ENCODE peak calls at places on chromosome 5, in ten cellular contexts. One of them, this sample, is unnamed.

GRCh38 chr5:115415143-115415491 is 118.7 kb upstream of the CCDC112 start:
- DNase-seq in RWPE2: no peak
- DNase-seq in AG04450: no peak
- DNase-seq in coronary artery: no peak
- DNase-seq in thyroid gland: peak
- DNase-seq in heart right ventricle: no peak
- DNase-seq in cardiac muscle cell: peak
- DNase-seq in lower lobe of right lung: peak
- DNase-seq in right lobe of liver: no peak
- DNase-seq in colonic mucosa: peak
- DNase-seq in this sample: peak

GRCh38 chr5:75611324-75612210 is at the start of gene ANKDD1B:
- DNase-seq in RWPE2: peak
- DNase-seq in AG04450: no peak
- DNase-seq in coronary artery: no peak
- DNase-seq in thyroid gland: peak
- DNase-seq in heart right ventricle: peak
- DNase-seq in cardiac muscle cell: peak
- DNase-seq in lower lobe of right lung: peak
- DNase-seq in right lobe of liver: peak
- DNase-seq in colonic mucosa: peak
- DNase-seq in this sample: peak

GRCh38 chr5:2905741-2906140 is 154.3 kb upstream of the IRX2 start:
- DNase-seq in RWPE2: no peak
- DNase-seq in AG04450: no peak
- DNase-seq in coronary artery: peak
- DNase-seq in thyroid gland: no peak
- DNase-seq in heart right ventricle: no peak
- DNase-seq in cardiac muscle cell: no peak
- DNase-seq in lower lobe of right lung: no peak
- DNase-seq in right lobe of liver: no peak
- DNase-seq in colonic mucosa: no peak
- DNase-seq in this sample: no peak

GRCh38 chr5:151890299-151890698 is 34.4 kb downstream of the GLRA1 start:
- DNase-seq in RWPE2: no peak
- DNase-seq in AG04450: no peak
- DNase-seq in coronary artery: no peak
- DNase-seq in thyroid gland: no peak
- DNase-seq in heart right ventricle: no peak
- DNase-seq in cardiac muscle cell: peak
- DNase-seq in lower lobe of right lung: no peak
- DNase-seq in right lobe of liver: no peak
- DNase-seq in colonic mucosa: no peak
- DNase-seq in this sample: no peak

GRCh38 chr5:148418511-148418910 is 34.8 kb downstream of the FBXO38 start:
- DNase-seq in RWPE2: no peak
- DNase-seq in AG04450: no peak
- DNase-seq in coronary artery: no peak
- DNase-seq in thyroid gland: no peak
- DNase-seq in heart right ventricle: no peak
- DNase-seq in cardiac muscle cell: no peak
- DNase-seq in lower lobe of right lung: no peak
- DNase-seq in right lobe of liver: no peak
- DNase-seq in colonic mucosa: no peak
- DNase-seq in this sample: no peak

GRCh38 chr5:92687793-92688467 is 893.1 kb downstream of the NR2F1-AS1 start:
- DNase-seq in RWPE2: no peak
- DNase-seq in AG04450: peak
- DNase-seq in coronary artery: no peak
- DNase-seq in thyroid gland: no peak
- DNase-seq in heart right ventricle: no peak
- DNase-seq in cardiac muscle cell: peak
- DNase-seq in lower lobe of right lung: no peak
- DNase-seq in right lobe of liver: no peak
- DNase-seq in colonic mucosa: no peak
- DNase-seq in this sample: peak

GRCh38 chr5:68911840-68912690 is 181.7 kb upstream of the SLC30A5 start:
- DNase-seq in RWPE2: no peak
- DNase-seq in AG04450: peak
- DNase-seq in coronary artery: no peak
- DNase-seq in thyroid gland: no peak
- DNase-seq in heart right ventricle: peak
- DNase-seq in cardiac muscle cell: peak
- DNase-seq in lower lobe of right lung: no peak
- DNase-seq in right lobe of liver: no peak
- DNase-seq in colonic mucosa: no peak
- DNase-seq in this sample: peak

GRCh38 chr5:16480821-16481538 is 15.4 kb upstream of the ZNF622 start:
- DNase-seq in RWPE2: no peak
- DNase-seq in AG04450: no peak
- DNase-seq in coronary artery: no peak
- DNase-seq in thyroid gland: no peak
- DNase-seq in heart right ventricle: no peak
- DNase-seq in cardiac muscle cell: no peak
- DNase-seq in lower lobe of right lung: no peak
- DNase-seq in right lobe of liver: no peak
- DNase-seq in colonic mucosa: no peak
- DNase-seq in this sample: peak

GRCh38 chr5:120734033-120734432 is 269.9 kb downstream of the PRR16 start:
- DNase-seq in RWPE2: no peak
- DNase-seq in AG04450: no peak
- DNase-seq in coronary artery: no peak
- DNase-seq in thyroid gland: no peak
- DNase-seq in heart right ventricle: peak
- DNase-seq in cardiac muscle cell: no peak
- DNase-seq in lower lobe of right lung: peak
- DNase-seq in right lobe of liver: no peak
- DNase-seq in colonic mucosa: no peak
- DNase-seq in this sample: no peak

GRCh38 chr5:135950611-135951010 is 4.2 kb downstream of the LECT2 start:
- DNase-seq in RWPE2: no peak
- DNase-seq in AG04450: peak
- DNase-seq in coronary artery: no peak
- DNase-seq in thyroid gland: no peak
- DNase-seq in heart right ventricle: no peak
- DNase-seq in cardiac muscle cell: no peak
- DNase-seq in lower lobe of right lung: no peak
- DNase-seq in right lobe of liver: no peak
- DNase-seq in colonic mucosa: no peak
- DNase-seq in this sample: no peak

GRCh38 chr5:53206562-53206961 is 97.0 kb upstream of the MOCS2 start:
- DNase-seq in RWPE2: no peak
- DNase-seq in AG04450: no peak
- DNase-seq in coronary artery: no peak
- DNase-seq in thyroid gland: no peak
- DNase-seq in heart right ventricle: no peak
- DNase-seq in cardiac muscle cell: no peak
- DNase-seq in lower lobe of right lung: no peak
- DNase-seq in right lobe of liver: no peak
- DNase-seq in colonic mucosa: no peak
- DNase-seq in this sample: no peak

GRCh38 chr5:38825494-38825893 is 20.3 kb upstream of the OSMR start:
- DNase-seq in RWPE2: no peak
- DNase-seq in AG04450: no peak
- DNase-seq in coronary artery: no peak
- DNase-seq in thyroid gland: no peak
- DNase-seq in heart right ventricle: no peak
- DNase-seq in cardiac muscle cell: no peak
- DNase-seq in lower lobe of right lung: no peak
- DNase-seq in right lobe of liver: no peak
- DNase-seq in colonic mucosa: no peak
- DNase-seq in this sample: peak

GRCh38 chr5:132883261-132883834 is 9.9 kb downstream of the LEAP2 start:
- DNase-seq in RWPE2: no peak
- DNase-seq in AG04450: peak
- DNase-seq in coronary artery: no peak
- DNase-seq in thyroid gland: peak
- DNase-seq in heart right ventricle: no peak
- DNase-seq in cardiac muscle cell: peak
- DNase-seq in lower lobe of right lung: no peak
- DNase-seq in right lobe of liver: no peak
- DNase-seq in colonic mucosa: peak
- DNase-seq in this sample: peak

GRCh38 chr5:159331099-159331973 is 1.0 kb upstream of the IL12B start:
- DNase-seq in RWPE2: no peak
- DNase-seq in AG04450: no peak
- DNase-seq in coronary artery: no peak
- DNase-seq in thyroid gland: peak
- DNase-seq in heart right ventricle: peak
- DNase-seq in cardiac muscle cell: peak
- DNase-seq in lower lobe of right lung: peak
- DNase-seq in right lobe of liver: peak
- DNase-seq in colonic mucosa: peak
- DNase-seq in this sample: peak

GRCh38 chr5:146640285-146640896 is 124.4 kb upstream of the GPR151 start:
- DNase-seq in RWPE2: no peak
- DNase-seq in AG04450: no peak
- DNase-seq in coronary artery: no peak
- DNase-seq in thyroid gland: no peak
- DNase-seq in heart right ventricle: no peak
- DNase-seq in cardiac muscle cell: no peak
- DNase-seq in lower lobe of right lung: no peak
- DNase-seq in right lobe of liver: no peak
- DNase-seq in colonic mucosa: peak
- DNase-seq in this sample: no peak

GRCh38 chr5:16934123-16934522 is 2.0 kb downstream of the MYO10 start:
- DNase-seq in RWPE2: no peak
- DNase-seq in AG04450: peak
- DNase-seq in coronary artery: no peak
- DNase-seq in thyroid gland: peak
- DNase-seq in heart right ventricle: peak
- DNase-seq in cardiac muscle cell: peak
- DNase-seq in lower lobe of right lung: peak
- DNase-seq in right lobe of liver: no peak
- DNase-seq in colonic mucosa: peak
- DNase-seq in this sample: peak

GRCh38 chr5:29051509-29051908 is 2013.1 kb upstream of the CDH9 start:
- DNase-seq in RWPE2: no peak
- DNase-seq in AG04450: no peak
- DNase-seq in coronary artery: no peak
- DNase-seq in thyroid gland: no peak
- DNase-seq in heart right ventricle: no peak
- DNase-seq in cardiac muscle cell: no peak
- DNase-seq in lower lobe of right lung: no peak
- DNase-seq in right lobe of liver: no peak
- DNase-seq in colonic mucosa: no peak
- DNase-seq in this sample: no peak

GRCh38 chr5:160173-160510 is 31.2 kb upstream of the LRRC14B start:
- DNase-seq in RWPE2: no peak
- DNase-seq in AG04450: peak
- DNase-seq in coronary artery: peak
- DNase-seq in thyroid gland: no peak
- DNase-seq in heart right ventricle: no peak
- DNase-seq in cardiac muscle cell: no peak
- DNase-seq in lower lobe of right lung: no peak
- DNase-seq in right lobe of liver: no peak
- DNase-seq in colonic mucosa: no peak
- DNase-seq in this sample: no peak
- H3K27ac ChIP-seq in RWPE2: no peak
- H3K27ac ChIP-seq in AG04450: peak
- H3K27ac ChIP-seq in coronary artery: no peak
- H3K27ac ChIP-seq in thyroid gland: no peak
- H3K27ac ChIP-seq in heart right ventricle: no peak
- H3K27ac ChIP-seq in cardiac muscle cell: no peak
- H3K27ac ChIP-seq in lower lobe of right lung: no peak
- H3K27ac ChIP-seq in right lobe of liver: no peak
- H3K27ac ChIP-seq in colonic mucosa: no peak
- H3K27ac ChIP-seq in this sample: no peak

GRCh38 chr5:169197343-169197742 is 103.6 kb downstream of the SLIT3 start:
- DNase-seq in RWPE2: no peak
- DNase-seq in AG04450: no peak
- DNase-seq in coronary artery: no peak
- DNase-seq in thyroid gland: peak
- DNase-seq in heart right ventricle: no peak
- DNase-seq in cardiac muscle cell: no peak
- DNase-seq in lower lobe of right lung: no peak
- DNase-seq in right lobe of liver: no peak
- DNase-seq in colonic mucosa: no peak
- DNase-seq in this sample: peak
- TF ChIP-seq CTCF in RWPE2: peak
- TF ChIP-seq CTCF in AG04450: no peak
- TF ChIP-seq CTCF in coronary artery: no peak
- TF ChIP-seq CTCF in thyroid gland: no peak
- TF ChIP-seq CTCF in heart right ventricle: peak
- TF ChIP-seq CTCF in cardiac muscle cell: peak
- TF ChIP-seq CTCF in lower lobe of right lung: peak
- TF ChIP-seq CTCF in right lobe of liver: no peak
- TF ChIP-seq CTCF in colonic mucosa: no peak
- TF ChIP-seq CTCF in this sample: no peak

DNA sequence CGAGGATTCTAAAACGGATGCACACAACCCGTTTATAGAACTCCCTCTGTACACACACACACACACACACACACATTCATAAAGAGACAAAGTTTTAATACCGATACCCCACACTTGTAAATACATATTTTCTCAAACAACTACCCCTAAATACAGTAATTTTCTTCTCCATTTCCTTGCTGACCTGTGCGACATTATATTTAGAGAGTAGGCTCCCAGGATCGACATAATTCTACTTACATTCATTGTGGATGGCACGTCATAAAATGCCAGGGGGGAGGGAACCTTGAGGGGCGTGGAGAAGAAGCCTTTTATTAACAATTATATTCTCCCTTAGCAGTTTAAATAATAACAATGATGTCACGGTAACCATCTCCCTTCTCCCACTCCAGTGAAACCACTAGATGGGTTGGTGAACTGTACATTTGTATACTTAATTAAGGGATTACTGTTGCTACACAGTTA is 196.9 kb downstream of the MEF2C start:
- DNase-seq in RWPE2: no peak
- DNase-seq in AG04450: no peak
- DNase-seq in coronary artery: no peak
- DNase-seq in thyroid gland: no peak
- DNase-seq in heart right ventricle: no peak
- DNase-seq in cardiac muscle cell: no peak
- DNase-seq in lower lobe of right lung: no peak
- DNase-seq in right lobe of liver: no peak
- DNase-seq in colonic mucosa: no peak
- DNase-seq in this sample: no peak
- H3K27ac ChIP-seq in RWPE2: no peak
- H3K27ac ChIP-seq in AG04450: no peak
- H3K27ac ChIP-seq in coronary artery: no peak
- H3K27ac ChIP-seq in thyroid gland: no peak
- H3K27ac ChIP-seq in heart right ventricle: no peak
- H3K27ac ChIP-seq in cardiac muscle cell: no peak
- H3K27ac ChIP-seq in lower lobe of right lung: no peak
- H3K27ac ChIP-seq in right lobe of liver: no peak
- H3K27ac ChIP-seq in colonic mucosa: no peak
- H3K27ac ChIP-seq in this sample: no peak

DNA sequence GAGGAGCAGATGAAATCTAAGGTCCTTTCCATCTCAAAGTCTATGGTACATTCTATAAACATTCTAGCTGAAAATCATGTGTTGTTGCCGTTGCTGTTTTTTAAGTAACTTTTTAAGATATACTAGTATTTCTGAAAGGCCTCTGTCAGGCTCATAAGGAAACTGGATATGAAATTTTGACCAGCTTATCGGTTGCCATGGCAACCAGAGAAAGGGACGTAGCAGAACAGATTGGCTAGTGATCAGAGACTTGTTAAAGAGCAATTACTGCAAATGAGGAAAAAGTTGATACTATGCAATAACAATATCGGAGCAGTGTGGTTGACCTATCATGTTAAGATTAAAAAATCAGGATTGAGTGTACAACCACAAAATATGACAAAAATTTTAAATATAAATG is 57.0 kb upstream of the RNF180 start:
- DNase-seq in RWPE2: no peak
- DNase-seq in AG04450: no peak
- DNase-seq in coronary artery: no peak
- DNase-seq in thyroid gland: no peak
- DNase-seq in heart right ventricle: no peak
- DNase-seq in cardiac muscle cell: no peak
- DNase-seq in lower lobe of right lung: no peak
- DNase-seq in right lobe of liver: no peak
- DNase-seq in colonic mucosa: no peak
- DNase-seq in this sample: no peak
- TF ChIP-seq CTCF in RWPE2: no peak
- TF ChIP-seq CTCF in AG04450: no peak
- TF ChIP-seq CTCF in coronary artery: no peak
- TF ChIP-seq CTCF in thyroid gland: no peak
- TF ChIP-seq CTCF in heart right ventricle: no peak
- TF ChIP-seq CTCF in cardiac muscle cell: no peak
- TF ChIP-seq CTCF in lower lobe of right lung: no peak
- TF ChIP-seq CTCF in right lobe of liver: no peak
- TF ChIP-seq CTCF in colonic mucosa: no peak
- TF ChIP-seq CTCF in this sample: no peak